ENCODE peak calls at places on chromosomes 5 and 9, in four cellular contexts. Z, E, H and O are unnamed samples.

GRCh38 chr9:136366826-136367225 is 3.3 kb upstream of the DNLZ start:
- DNase-seq in Z (no peak), E (no peak), H (no peak), O (no peak)

GRCh38 chr5:142020122-142020659 is 7.4 kb upstream of the GNPDA1 start:
- DNase-seq in Z (no peak), E (no peak), H (no peak), O (no peak)

GRCh38 chr5:131532016-131532640 is 102.9 kb downstream of the RAPGEF6 start:
- DNase-seq in Z (no peak), E (no peak), H (no peak), O (no peak)

GRCh38 chr5:143757116-143757515 is 54.8 kb upstream of the HMHB1 start:
- DNase-seq in Z (no peak), E (no peak), H (no peak), O (no peak)

GRCh38 chr5:24832021-24832420 is 187.2 kb upstream of the CDH10 start:
- DNase-seq in Z (no peak), E (no peak), H (no peak), O (no peak)

GRCh38 chr9:117412006-117412715 is 2.7 kb downstream of the ASTN2 start:
- DNase-seq in Z (no peak), E (no peak), H (no peak), O (no peak)

GRCh38 chr9:18982246-18982589 is 50.8 kb downstream of the SAXO1 start:
- DNase-seq in Z (no peak), E (no peak), H (no peak), O (peak; percentile 11)

GRCh38 chr5:120256376-120256775 is 207.7 kb upstream of the PRR16 start:
- DNase-seq in Z (no peak), E (no peak), H (no peak), O (no peak)

GRCh38 chr9:112764837-112765236 is 14.3 kb downstream of the SNX30 start:
- DNase-seq in Z (no peak), E (no peak), H (no peak), O (no peak)

GRCh38 chr5:54289769-54290168 is 20.6 kb downstream of the ARL15 start:
- DNase-seq in Z (no peak), E (no peak), H (no peak), O (no peak)

GRCh38 chr5:131460867-131461572 is 174.0 kb downstream of the RAPGEF6 start:
- DNase-seq in Z (no peak), E (no peak), H (peak; percentile 36), O (no peak)

GRCh38 chr5:38445374-38446028 is 110.9 kb downstream of the LIFR start:
- DNase-seq in Z (no peak), E (no peak), H (no peak), O (no peak)

GRCh38 chr5:130227699-130228098 is 323.4 kb downstream of the CHSY3 start:
- DNase-seq in Z (no peak), E (no peak), H (no peak), O (no peak)

GRCh38 chr5:684771-685216 is 8.4 kb downstream of the TPPP start:
- DNase-seq in Z (no peak), E (no peak), H (no peak), O (no peak)

GRCh38 chr9:130051855-130052254 is 1.9 kb upstream of the GPR107 start:
- DNase-seq in Z (no peak), E (no peak), H (no peak), O (no peak)

GRCh38 chr9:4801156-4801555 is 8.4 kb downstream of the RCL1 start:
- DNase-seq in Z (no peak), E (no peak), H (no peak), O (no peak)

GRCh38 chr9:94945191-94946144 is 219.0 kb downstream of the AOPEP start:
- DNase-seq in Z (peak; percentile 72), E (no peak), H (peak; percentile 85), O (peak; percentile 93)

DNA sequence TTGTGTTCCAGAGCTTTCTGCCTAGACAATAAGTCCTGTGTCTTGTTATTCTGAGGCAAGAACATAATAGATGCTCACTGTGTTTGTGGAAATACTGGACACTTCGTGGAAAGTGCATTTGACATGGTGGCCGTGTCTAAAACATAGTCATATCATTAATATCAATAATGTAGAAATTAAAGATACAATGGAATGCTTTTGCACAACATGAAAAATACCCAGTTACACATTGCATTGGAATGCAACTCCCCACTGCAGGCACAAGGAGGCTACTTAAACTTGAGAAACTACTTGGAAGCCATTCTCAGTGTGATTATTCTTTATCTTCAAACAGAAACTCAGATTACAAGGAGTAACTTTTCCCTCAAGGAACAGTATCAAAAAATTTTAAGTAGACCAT is 145.3 kb upstream of the ZNF462 start:
- DNase-seq in Z (peak; percentile 53), E (no peak), H (peak; percentile 83), O (peak; percentile 64)
- TF ChIP-seq CTCF in Z (peak; percentile 14), E (no peak), H (peak; percentile 24), O (peak; percentile 2)

GRCh38 chr5:159106569-159107282 is 7.0 kb upstream of the EBF1 start:
- DNase-seq in Z (no peak), E (no peak), H (peak; percentile 60), O (peak; percentile 55)
- H3K4me3 ChIP-seq in Z (no peak overlapping the region), E (peak overlapping the region; percentile 57), H (peak overlapping the region; percentile 39), O (peak overlapping the region; percentile 34)

GRCh38 chr5:135593886-135594285 is 15.1 kb upstream of the CXCL14 start:
- DNase-seq in Z (no peak), E (no peak), H (no peak), O (no peak)
- TF ChIP-seq CTCF in Z (no peak), E (no peak), H (no peak), O (no peak)

DNA sequence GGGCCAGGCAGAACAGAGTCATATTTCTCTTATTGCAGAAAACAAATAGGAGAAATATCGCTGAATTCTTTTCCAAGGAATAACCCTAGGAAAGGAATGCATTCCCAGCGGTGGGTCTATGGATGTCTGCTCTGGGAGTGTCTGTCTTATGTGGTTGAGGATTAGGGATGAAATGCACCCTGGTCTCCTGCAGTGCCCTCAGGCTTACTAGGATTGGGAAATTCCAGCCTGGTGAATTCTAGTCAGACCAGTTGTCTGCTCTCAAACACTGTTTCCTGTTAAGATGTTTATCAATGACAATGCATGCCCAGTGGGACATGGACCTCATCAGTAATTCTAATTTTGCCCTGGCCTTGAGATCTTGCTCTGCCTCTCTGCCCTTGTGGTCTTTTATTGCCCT is 136.1 kb upstream of the ELAVL2 start:
- DNase-seq in Z (no peak), E (no peak), H (no peak), O (no peak)
- H3K4me3 ChIP-seq in Z (no peak overlapping the region), E (no peak overlapping the region), H (no peak overlapping the region), O (no peak overlapping the region)

GRCh38 chr5:77775773-77776605 is at the start of gene TBCA:
- DNase-seq in Z (peak; percentile 51), E (peak; percentile 40), H (peak; percentile 78), O (peak; percentile 98)
- TF ChIP-seq CTCF in Z (peak; percentile 14), E (peak; percentile 30), H (peak; percentile 30), O (peak; percentile 2)

GRCh38 chr5:40649493-40650030 is 30.2 kb upstream of the PTGER4 start:
- DNase-seq in Z (no peak), E (no peak), H (no peak), O (no peak)
- H3K4me3 ChIP-seq in Z (no peak overlapping the region), E (no peak overlapping the region), H (no peak overlapping the region), O (no peak overlapping the region)